ENCODE peak calls at places on chromosomes 11 and 22, in six cellular contexts. Z is HCT116, C is breast epithelium, W is GM12878, P is endothelial cell of umbilical vein, S is K562. J is an unnamed sample.

GRCh38 chr11:112013501-112014164 is 11.6 kb upstream of the DLAT start:
- DNase-seq in Z (no peak), C (no peak), W (no peak), P (no peak), S (no peak), J (no peak)

GRCh38 chr11:92376146-92376599 is 151.6 kb downstream of the FAT3 start:
- DNase-seq in Z (no peak), C (no peak), W (no peak), P (no peak), S (no peak), J (no peak)

GRCh38 chr11:88106685-88107084 is 68.6 kb downstream of the RAB38 start:
- DNase-seq in Z (no peak), C (no peak), W (no peak), P (no peak), S (no peak), J (no peak)

GRCh38 chr11:74681686-74682651 is 49.3 kb downstream of the CHRDL2 start:
- DNase-seq in Z (no peak), C (peak), W (no peak), P (no peak), S (no peak), J (no peak)

GRCh38 chr11:118437046-118437735 is 899 bp downstream of the KMT2A start:
- DNase-seq in Z (no peak), C (peak), W (no peak), P (peak), S (peak), J (peak)

GRCh38 chr11:49533204-49533603 is 324.8 kb upstream of the FOLH1 start:
- DNase-seq in Z (no peak), C (no peak), W (no peak), P (no peak), S (no peak), J (no peak)

GRCh38 chr11:7672960-7673723 is at the start of gene CYB5R2:
- DNase-seq in Z (peak), C (peak), W (no peak), P (peak), S (peak), J (no peak)

GRCh38 chr11:34976496-34976895 is 60.1 kb downstream of the PDHX start:
- DNase-seq in Z (no peak), C (no peak), W (no peak), P (peak), S (no peak), J (no peak)

GRCh38 chr11:9428706-9429105 is 32.1 kb upstream of the ZNF143 start:
- DNase-seq in Z (no peak), C (no peak), W (no peak), P (no peak), S (no peak), J (no peak)

GRCh38 chr11:121024989-121025388 is 1.1 kb downstream of the TBCEL start:
- DNase-seq in Z (no peak), C (no peak), W (no peak), P (no peak), S (no peak), J (peak)

GRCh38 chr11:132643239-132643638 is 889.1 kb downstream of the OPCML start:
- DNase-seq in Z (no peak), C (no peak), W (no peak), P (no peak), S (no peak), J (no peak)

GRCh38 chr11:23311986-23312940 is 452.0 kb upstream of the CCDC179 start:
- DNase-seq in Z (no peak), C (no peak), W (no peak), P (peak), S (no peak), J (no peak)

GRCh38 chr11:61956191-61957027 is 6.3 kb downstream of the BEST1 start:
- DNase-seq in Z (no peak), C (no peak), W (no peak), P (no peak), S (no peak), J (no peak)

GRCh38 chr22:41469218-41469851 is 418 bp downstream of the ACO2 start:
- DNase-seq in Z (no peak), C (no peak), W (no peak), P (no peak), S (no peak), J (no peak)

GRCh38 chr11:57324886-57325734 is at the start of gene TNKS1BP1:
- DNase-seq in Z (peak), C (peak), W (peak), P (peak), S (peak), J (peak)

GRCh38 chr11:57323503-57324153 is 1.1 kb downstream of the TNKS1BP1 start:
- DNase-seq in Z (no peak), C (no peak), W (no peak), P (peak), S (peak), J (no peak)

GRCh38 chr11:57325735-57326048 is 940 bp upstream of the TNKS1BP1 start:
- DNase-seq in Z (no peak), C (peak), W (no peak), P (peak), S (no peak), J (no peak)

GRCh38 chr11:57322881-57323467 is 1.8 kb downstream of the TNKS1BP1 start:
- DNase-seq in Z (no peak), C (no peak), W (no peak), P (no peak), S (no peak), J (no peak)

DNA sequence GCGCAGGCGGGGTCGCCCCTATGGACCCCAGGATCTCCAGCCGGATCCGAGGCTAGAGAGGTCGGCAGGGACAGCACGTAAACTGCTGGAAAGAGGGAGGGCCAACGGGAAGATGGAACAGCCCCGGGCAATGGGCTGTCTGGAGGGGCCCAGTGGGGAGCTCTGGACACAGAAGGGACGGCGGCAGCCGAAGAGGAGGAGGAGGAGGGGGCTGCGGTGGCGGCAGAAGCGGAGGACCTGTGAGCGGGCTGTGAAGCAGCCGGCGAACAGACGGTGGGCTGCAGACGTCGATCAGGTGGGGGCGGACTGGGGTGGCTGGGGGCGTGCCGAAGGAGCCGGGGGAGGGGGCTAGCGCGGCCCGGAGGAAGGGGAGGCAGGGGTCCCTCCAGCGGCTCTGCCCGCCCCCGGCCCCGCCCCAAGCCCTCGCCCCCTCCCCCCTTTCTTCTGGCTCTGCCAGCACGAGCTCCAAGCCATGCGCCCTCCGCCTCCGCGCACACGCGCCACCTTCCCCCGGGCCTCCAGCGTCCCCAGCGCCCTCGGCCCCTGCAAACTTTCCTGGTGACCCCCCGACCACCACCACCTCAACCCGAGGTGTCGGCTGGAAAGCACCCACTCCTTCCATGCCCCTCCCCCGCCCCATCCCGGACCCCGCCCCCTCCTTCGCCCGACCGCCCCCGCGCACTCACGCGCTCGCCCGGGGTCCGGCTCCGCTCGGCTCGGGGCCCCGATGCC is 432 bp downstream of the TNKS1BP1 start:
- DNase-seq in Z (no peak), C (no peak), W (no peak), P (peak), S (peak), J (peak)
- TF ChIP-seq POLR2AphosphoS5 in Z (peak), C (no peak), W (no peak), P (peak), S (no peak), J (no peak)

DNA sequence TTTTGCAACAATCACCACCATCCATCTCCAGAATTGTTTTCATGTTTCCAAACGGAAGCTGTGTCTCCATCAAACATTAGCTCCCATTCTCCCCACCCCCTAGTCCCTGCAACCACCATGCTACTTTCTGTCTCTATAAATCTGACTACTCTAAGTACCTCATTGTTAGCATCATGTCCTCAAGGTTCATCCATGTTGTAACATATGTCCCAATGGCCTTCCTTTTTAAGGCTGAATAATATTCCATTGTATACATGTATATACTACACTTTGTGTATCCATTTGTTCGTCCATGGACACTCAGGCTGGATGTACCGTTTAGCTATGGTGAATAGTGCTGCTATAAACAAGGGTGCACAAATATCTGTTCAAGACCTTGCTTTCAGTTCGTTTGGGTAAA is 8.2 kb upstream of the DPF2 start:
- DNase-seq in Z (no peak), C (no peak), W (no peak), P (no peak), S (no peak), J (no peak)
- TF ChIP-seq POLR2A in Z (no peak), C (no peak), W (no peak), P (peak), S (no peak), J (no peak)

GRCh38 chr11:115504279-115505158 is at the start of gene CADM1:
- DNase-seq in Z (no peak), C (peak), W (no peak), P (peak), S (peak), J (peak)
- TF ChIP-seq POLR2AphosphoS5 in Z (no peak), C (peak), W (no peak), P (no peak), S (no peak), J (peak)

GRCh38 chr11:72759468-72759867 is 7.3 kb upstream of the ARAP1 start:
- DNase-seq in Z (no peak), C (no peak), W (no peak), P (no peak), S (no peak), J (no peak)
- TF ChIP-seq POLR2A in Z (no peak), C (no peak), W (no peak), P (no peak), S (no peak), J (no peak)

GRCh38 chr22:36922752-36923457 is 9.5 kb downstream of the CSF2RB start:
- DNase-seq in Z (no peak), C (no peak), W (no peak), P (no peak), S (no peak), J (no peak)

GRCh38 chr22:36921309-36922096 is 8.1 kb downstream of the CSF2RB start:
- DNase-seq in Z (no peak), C (no peak), W (peak), P (peak), S (no peak), J (peak)

GRCh38 chr22:36924151-36924698 is 10.8 kb downstream of the CSF2RB start:
- DNase-seq in Z (no peak), C (no peak), W (no peak), P (no peak), S (no peak), J (no peak)

GRCh38 chr22:36923458-36923784 is 10.0 kb downstream of the CSF2RB start:
- DNase-seq in Z (no peak), C (no peak), W (no peak), P (no peak), S (no peak), J (no peak)

GRCh38 chr22:36922097-36922608 is 8.7 kb downstream of the CSF2RB start:
- DNase-seq in Z (no peak), C (peak), W (no peak), P (peak), S (no peak), J (no peak)
- TF ChIP-seq POLR2AphosphoS5 in Z (no peak), C (no peak), W (no peak), P (no peak), S (no peak), J (no peak)

GRCh38 chr11:68117896-68118470 is 3.2 kb downstream of the CHKA start:
- DNase-seq in Z (no peak), C (no peak), W (no peak), P (no peak), S (no peak), J (no peak)

GRCh38 chr11:68116892-68117435 is 4.2 kb downstream of the CHKA start:
- DNase-seq in Z (no peak), C (no peak), W (no peak), P (no peak), S (no peak), J (no peak)

GRCh38 chr11:68116126-68116525 is 5.1 kb downstream of the CHKA start:
- DNase-seq in Z (no peak), C (no peak), W (no peak), P (no peak), S (no peak), J (no peak)

GRCh38 chr11:68115285-68115684 is 5.9 kb downstream of the CHKA start:
- DNase-seq in Z (no peak), C (no peak), W (no peak), P (no peak), S (no peak), J (no peak)

DNA sequence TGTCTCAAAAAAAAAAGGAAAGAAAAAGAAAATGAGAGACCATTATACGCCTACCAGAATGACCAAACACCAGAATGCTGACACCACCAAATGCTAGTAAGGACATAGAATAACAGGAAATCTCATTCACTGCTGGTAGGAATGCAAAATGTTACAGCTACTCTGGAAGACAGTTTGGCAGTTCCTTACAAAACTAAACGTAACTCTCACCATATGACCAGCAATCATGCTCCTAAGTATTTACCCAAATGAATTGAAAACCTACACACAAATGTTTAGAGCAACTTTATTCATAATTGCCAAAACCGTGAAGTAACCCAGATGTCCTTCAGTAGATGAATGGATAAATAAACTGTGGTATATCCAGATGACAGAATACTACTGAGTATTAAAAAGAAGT is 7.2 kb downstream of the CHKA start:
- DNase-seq in Z (no peak), C (no peak), W (no peak), P (peak), S (no peak), J (no peak)
- TF ChIP-seq POLR2A in Z (no peak), C (no peak), W (no peak), P (no peak), S (no peak), J (no peak)